ENCODE peak calls at places on chromosomes 16 and 17, in five cellular contexts. R is right cardiac atrium, V is psoas muscle, D is left ventricle myocardium inferior, F is cardiac muscle cell. O is an unnamed sample.

GRCh38 chr16:59192551-59193199 is 458.6 kb upstream of the GOT2 start:
- DNase-seq in R (no peak), V (no peak), D (no peak), F (peak), O (no peak)

GRCh38 chr17:77897741-77898301 is 60.7 kb upstream of the TNRC6C start:
- DNase-seq in R (peak), V (peak), D (no peak), F (no peak), O (no peak)

GRCh38 chr16:86072328-86073102 is 173.6 kb downstream of the IRF8 start:
- DNase-seq in R (peak), V (no peak), D (peak), F (peak), O (no peak)

GRCh38 chr17:59465949-59466307 is 99.5 kb upstream of the DHX40 start:
- DNase-seq in R (no peak), V (no peak), D (no peak), F (no peak), O (no peak)

GRCh38 chr17:1484586-1485310 is 7.7 kb downstream of the MYO1C start:
- DNase-seq in R (peak), V (peak), D (peak), F (peak), O (no peak)

GRCh38 chr16:47477680-47478079 is 16.5 kb downstream of the PHKB start:
- DNase-seq in R (no peak), V (no peak), D (no peak), F (no peak), O (no peak)

GRCh38 chr17:13833921-13834320 is 232.2 kb upstream of the HS3ST3A1 start:
- DNase-seq in R (no peak), V (no peak), D (no peak), F (no peak), O (no peak)

GRCh38 chr16:57667526-57668258 is 414 bp upstream of the ADGRG3 start:
- DNase-seq in R (peak), V (no peak), D (peak), F (no peak), O (peak)

GRCh38 chr17:72691601-72692000 is 400.9 kb downstream of the SLC39A11 start:
- DNase-seq in R (no peak), V (no peak), D (no peak), F (no peak), O (no peak)

GRCh38 chr17:21285164-21286065 is 904 bp downstream of the MAP2K3 start:
- DNase-seq in R (peak), V (no peak), D (no peak), F (peak), O (no peak)

GRCh38 chr17:62781826-62782225 is 26.3 kb downstream of the MARCHF10 start:
- DNase-seq in R (no peak), V (no peak), D (no peak), F (no peak), O (no peak)

GRCh38 chr17:35898283-35899070 is 18.3 kb upstream of the CCL5 start:
- DNase-seq in R (no peak), V (no peak), D (peak), F (no peak), O (peak)

GRCh38 chr16:21167360-21167759 is 8.9 kb downstream of the LDAF1 start:
- DNase-seq in R (no peak), V (no peak), D (no peak), F (no peak), O (no peak)

GRCh38 chr17:64641499-64641898 is 20.6 kb downstream of the SMURF2 start:
- DNase-seq in R (no peak), V (no peak), D (no peak), F (no peak), O (no peak)

GRCh38 chr17:42421479-42422332 is 1.4 kb downstream of the CAVIN1 start:
- DNase-seq in R (peak), V (peak), D (peak), F (peak), O (peak)

GRCh38 chr17:17942846-17943245 is 29.4 kb downstream of the TOM1L2 start:
- DNase-seq in R (no peak), V (no peak), D (no peak), F (no peak), O (no peak)

GRCh38 chr17:31559647-31560501 is 168.4 kb downstream of the RAB11FIP4 start:
- DNase-seq in R (peak), V (peak), D (no peak), F (no peak), O (no peak)

GRCh38 chr17:41811549-41812175 is at the start of gene P3H4:
- DNase-seq in R (peak), V (peak), D (peak), F (peak), O (peak)

GRCh38 chr16:81612351-81613170 is 166.5 kb upstream of the PLCG2 start:
- DNase-seq in R (peak), V (no peak), D (peak), F (no peak), O (no peak)

GRCh38 chr16:15857779-15858560 is 1.1 kb upstream of the MYH11 start:
- DNase-seq in R (peak), V (peak), D (peak), F (peak), O (peak)

GRCh38 chr17:46013502-46014165 is 14.6 kb downstream of the STH start:
- DNase-seq in R (no peak), V (no peak), D (no peak), F (no peak), O (no peak)

GRCh38 chr17:61251939-61252865 is 147.4 kb upstream of the TBX2 start:
- DNase-seq in R (peak), V (peak), D (peak), F (peak), O (peak)

GRCh38 chr17:32958418-32958817 is 30.5 kb downstream of the TMEM98 start:
- DNase-seq in R (no peak), V (no peak), D (no peak), F (no peak), O (no peak)

GRCh38 chr17:63423251-63423950 is 22.7 kb downstream of the CYB561 start:
- DNase-seq in R (no peak), V (no peak), D (no peak), F (no peak), O (no peak)

GRCh38 chr17:38509008-38509771 is 80.9 kb downstream of the ARHGAP23 start:
- DNase-seq in R (peak), V (peak), D (peak), F (peak), O (peak)

GRCh38 chr17:64457156-64457555 is 8.2 kb downstream of the MILR1 start:
- DNase-seq in R (no peak), V (no peak), D (no peak), F (no peak), O (no peak)

GRCh38 chr16:69936252-69936651 is 14.9 kb upstream of the CLEC18A start:
- DNase-seq in R (no peak), V (no peak), D (no peak), F (no peak), O (peak)

GRCh38 chr17:75922963-75923874 is 17.6 kb downstream of the FBF1 start:
- DNase-seq in R (no peak), V (no peak), D (no peak), F (no peak), O (no peak)

GRCh38 chr17:48194097-48194550 is 86.6 kb downstream of the SNX11 start:
- DNase-seq in R (no peak), V (no peak), D (no peak), F (no peak), O (no peak)

GRCh38 chr16:53773150-53773846 is 69.3 kb downstream of the FTO start:
- DNase-seq in R (no peak), V (no peak), D (no peak), F (peak), O (no peak)

GRCh38 chr16:85215478-85216120 is 103.3 kb upstream of the CIBAR2 start:
- DNase-seq in R (peak), V (no peak), D (no peak), F (no peak), O (no peak)

GRCh38 chr17:47955497-47956461 is 1.9 kb downstream of the PRR15L start:
- DNase-seq in R (no peak), V (no peak), D (no peak), F (no peak), O (no peak)

O was measured in cardiac septum.